ENCODE peak calls at places on chromosome 12, in four cellular contexts. I is HFFc6, O is lower leg skin, W is A549. G is an unnamed sample.

GRCh38 chr12:42090899-42091298 is 53.8 kb downstream of the GXYLT1 start:
- DNase-seq in I (peak), O (no peak), W (no peak), G (no peak)

GRCh38 chr12:116426391-116427136 is 132.6 kb upstream of the MAP1LC3B2 start:
- DNase-seq in I (peak), O (peak), W (peak), G (peak)

GRCh38 chr12:49357099-49357678 is 10.1 kb upstream of the SPATS2 start:
- DNase-seq in I (peak), O (no peak), W (no peak), G (no peak)

GRCh38 chr12:113299619-113300237 is 35.2 kb downstream of the SLC8B1 start:
- DNase-seq in I (peak), O (peak), W (peak), G (no peak)

GRCh38 chr12:122023339-122024131 is 1.9 kb downstream of the BCL7A start:
- DNase-seq in I (peak), O (peak), W (peak), G (no peak)

GRCh38 chr12:76272292-76272691 is 75.9 kb downstream of the BBS10 start:
- DNase-seq in I (no peak), O (no peak), W (no peak), G (no peak)

GRCh38 chr12:65895759-65896656 is 71.7 kb downstream of the HMGA2 start:
- DNase-seq in I (no peak), O (no peak), W (no peak), G (no peak)

GRCh38 chr12:96743606-96744005 is 163.5 kb upstream of the NEDD1 start:
- DNase-seq in I (peak), O (no peak), W (no peak), G (no peak)

GRCh38 chr12:3107071-3107583 is 29.9 kb downstream of the TSPAN9 start:
- DNase-seq in I (peak), O (no peak), W (no peak), G (peak)

GRCh38 chr12:131390408-131391100 is 320.3 kb upstream of the SFSWAP start:
- DNase-seq in I (no peak), O (no peak), W (peak), G (no peak)

GRCh38 chr12:104604070-104604994 is 147.6 kb downstream of the CHST11 start:
- DNase-seq in I (peak), O (peak), W (peak), G (no peak)

GRCh38 chr12:7935773-7936581 is at the start of gene SLC2A3:
- DNase-seq in I (peak), O (peak), W (peak), G (peak)

GRCh38 chr12:64088431-64089349 is 133.4 kb downstream of the KICS2 start:
- DNase-seq in I (peak), O (peak), W (peak), G (no peak)

GRCh38 chr12:94280063-94280462 is 131.7 kb downstream of the PLXNC1 start:
- DNase-seq in I (no peak), O (no peak), W (no peak), G (no peak)

GRCh38 chr12:72872488-72872887 is 600.3 kb downstream of the TRHDE start:
- DNase-seq in I (no peak), O (no peak), W (no peak), G (no peak)

GRCh38 chr12:113030875-113031525 is 25.5 kb upstream of the DTX1 start:
- DNase-seq in I (peak), O (peak), W (peak), G (no peak)

GRCh38 chr12:104749555-104749954 is 208.5 kb downstream of the SLC41A2 start:
- DNase-seq in I (no peak), O (no peak), W (no peak), G (no peak)

GRCh38 chr12:59452746-59453145 is 143.1 kb upstream of the SLC16A7 start:
- DNase-seq in I (peak), O (no peak), W (no peak), G (no peak)

GRCh38 chr12:130013771-130014484 is 110.1 kb upstream of the TMEM132D start:
- DNase-seq in I (no peak), O (peak), W (peak), G (no peak)

GRCh38 chr12:113609692-113610469 is 138.2 kb upstream of the LHX5 start:
- DNase-seq in I (no peak), O (no peak), W (no peak), G (no peak)

GRCh38 chr12:30151831-30152230 is 368.1 kb upstream of the TMTC1 start:
- DNase-seq in I (no peak), O (no peak), W (no peak), G (no peak)

GRCh38 chr12:132478845-132479244 is 11.1 kb upstream of the FBRSL1 start:
- DNase-seq in I (no peak), O (no peak), W (no peak), G (no peak)

GRCh38 chr12:93733928-93734327 is 56.8 kb downstream of the CRADD start:
- DNase-seq in I (no peak), O (no peak), W (no peak), G (no peak)

GRCh38 chr12:45670339-45671065 is 59.0 kb upstream of the ARID2 start:
- DNase-seq in I (no peak), O (no peak), W (no peak), G (no peak)

DNA sequence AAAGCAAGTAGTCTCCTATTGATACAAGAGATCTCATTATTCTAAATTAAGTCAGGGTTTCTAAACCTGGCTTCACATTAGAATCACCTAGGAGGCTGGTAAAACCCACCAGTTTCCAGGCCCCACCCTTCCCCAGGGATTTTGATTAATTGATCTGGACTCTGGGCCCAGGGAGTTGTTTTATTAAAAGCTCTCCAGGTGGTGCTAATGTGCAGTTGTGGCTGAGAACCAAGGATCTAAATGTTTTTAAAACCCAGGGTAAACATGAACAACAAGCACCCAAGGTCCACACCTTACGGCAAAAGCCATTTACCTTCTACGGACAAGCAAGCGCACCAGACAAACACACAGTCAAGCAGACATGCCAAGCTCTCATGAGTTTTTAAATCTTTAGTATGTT is 73.9 kb downstream of the SLC2A13 start:
- DNase-seq in I (no peak), O (no peak), W (no peak), G (no peak)
- TF ChIP-seq CTCF in I (no peak), O (no peak), W (peak), G (no peak)

DNA sequence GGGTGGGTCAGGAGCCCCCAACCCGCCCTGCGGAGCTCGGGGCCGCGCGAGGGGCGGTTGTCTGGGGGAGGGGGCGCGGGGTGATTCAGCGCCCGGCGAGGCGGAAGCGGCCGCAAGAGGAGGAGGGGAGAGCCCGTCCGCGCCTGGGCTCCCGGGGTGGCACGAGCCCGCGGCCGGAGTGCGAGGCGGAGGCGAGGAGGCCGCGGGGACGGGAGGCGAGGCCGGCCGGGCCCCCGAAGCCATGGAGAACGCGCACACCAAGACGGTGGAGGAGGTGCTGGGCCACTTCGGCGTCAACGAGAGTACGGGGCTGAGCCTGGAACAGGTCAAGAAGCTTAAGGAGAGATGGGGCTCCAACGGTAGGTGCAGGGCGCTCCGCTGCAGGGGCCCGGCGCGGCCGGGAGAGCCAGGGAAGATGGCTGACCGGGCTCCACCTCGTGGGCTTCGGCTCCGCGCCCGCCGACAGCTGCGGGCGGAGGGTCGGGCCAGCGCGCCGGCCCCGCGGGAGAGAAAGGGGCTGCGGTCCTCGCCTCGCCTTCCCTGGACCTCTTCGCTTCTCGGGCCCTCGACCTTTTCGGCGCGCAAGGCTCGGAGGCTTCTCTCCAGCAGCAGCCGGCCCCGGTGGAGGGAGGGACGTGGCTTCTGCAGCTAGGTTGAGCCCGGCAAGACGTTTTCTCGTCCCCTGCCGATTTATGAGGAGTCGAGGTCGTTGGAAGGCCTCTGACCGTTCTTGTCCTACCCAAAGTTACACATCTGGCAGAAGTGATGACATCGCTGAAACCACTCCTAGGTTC is 699 bp downstream of the ATP2A2 start:
- DNase-seq in I (peak), O (peak), W (peak), G (peak)
- TF ChIP-seq CTCF in I (no peak), O (no peak), W (no peak), G (no peak)

GRCh38 chr12:78470354-78471195 is 394.0 kb upstream of the SYT1 start:
- DNase-seq in I (peak), O (no peak), W (peak), G (no peak)
- TF ChIP-seq CTCF in I (peak), O (no peak), W (peak), G (peak)

DNA sequence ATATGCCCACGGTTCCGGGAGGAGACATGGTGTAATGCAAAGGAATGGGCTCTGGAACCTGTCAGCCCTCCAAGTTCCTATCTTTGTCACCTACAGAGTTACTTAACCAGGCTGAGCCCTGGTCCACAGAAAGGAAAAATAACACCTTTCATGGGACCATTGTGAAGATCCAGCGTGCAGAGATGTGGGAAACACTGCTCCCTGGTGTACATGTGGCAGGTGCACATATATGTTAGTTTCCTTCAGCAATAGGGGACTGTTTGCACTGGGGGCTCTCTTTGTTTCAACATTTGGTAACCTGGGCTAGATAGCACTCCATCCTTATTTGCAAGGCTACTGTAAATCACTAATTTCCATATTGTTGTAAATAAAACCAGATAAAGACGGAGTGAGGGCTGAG is 72.3 kb downstream of the ANO2 start:
- DNase-seq in I (peak), O (no peak), W (peak), G (no peak)
- TF ChIP-seq CTCF in I (peak), O (no peak), W (no peak), G (peak)

DNA sequence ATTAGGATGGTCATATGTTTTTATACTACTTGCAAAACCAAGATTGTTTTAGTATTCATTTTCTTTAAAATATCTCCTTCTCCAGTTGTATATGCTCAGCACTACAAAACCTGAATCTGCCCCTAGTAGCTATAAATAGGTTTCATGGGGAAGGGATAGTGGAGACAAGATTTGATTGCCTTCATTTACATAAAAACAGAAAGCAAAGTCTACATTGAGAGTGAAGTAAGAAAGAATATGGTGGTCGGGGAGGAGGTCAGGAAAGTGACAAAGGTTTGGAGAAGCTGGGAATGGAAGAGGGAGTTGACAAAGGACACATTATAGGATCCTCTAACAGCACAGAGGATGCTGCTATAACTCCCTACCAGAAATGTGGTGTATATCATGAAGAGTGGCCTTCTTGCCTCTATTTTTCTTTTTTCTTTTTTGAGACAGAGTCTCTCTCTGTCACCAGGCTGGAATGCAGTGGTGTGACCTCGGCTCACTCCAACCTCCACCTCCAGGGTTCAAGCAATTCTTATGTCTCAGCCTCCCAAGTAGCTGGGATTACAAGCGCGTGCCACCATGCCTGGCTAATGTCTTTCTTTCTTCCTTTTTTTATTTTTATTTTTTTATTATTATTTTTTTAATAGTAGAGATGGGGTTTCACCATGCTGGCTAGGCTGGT is 6.6 kb upstream of the LRP6 start:
- DNase-seq in I (peak), O (no peak), W (no peak), G (no peak)
- TF ChIP-seq CTCF in I (no peak), O (no peak), W (no peak), G (no peak)

GRCh38 chr12:123269395-123269892 is 2.2 kb downstream of the CDK2AP1 start:
- DNase-seq in I (peak), O (no peak), W (no peak), G (peak)

GRCh38 chr12:123270380-123271181 is 1.1 kb downstream of the CDK2AP1 start:
- DNase-seq in I (peak), O (no peak), W (no peak), G (no peak)

GRCh38 chr12:123269980-123270379 is 1.7 kb downstream of the CDK2AP1 start:
- DNase-seq in I (no peak), O (no peak), W (no peak), G (no peak)

GRCh38 chr12:123273166-123273565 is 1.5 kb upstream of the CDK2AP1 start:
- DNase-seq in I (no peak), O (no peak), W (no peak), G (no peak)

GRCh38 chr12:123271182-123271491 is 519 bp downstream of the CDK2AP1 start:
- DNase-seq in I (peak), O (no peak), W (peak), G (peak)
- TF ChIP-seq CTCF in I (peak), O (no peak), W (peak), G (peak)

GRCh38 chr12:118050972-118051910 is 9.7 kb downstream of the WSB2 start:
- DNase-seq in I (no peak), O (no peak), W (no peak), G (no peak)

GRCh38 chr12:118053071-118053985 is 7.7 kb downstream of the WSB2 start:
- DNase-seq in I (no peak), O (no peak), W (no peak), G (no peak)

GRCh38 chr12:118055865-118056773 is 4.9 kb downstream of the WSB2 start:
- DNase-seq in I (no peak), O (no peak), W (no peak), G (no peak)

GRCh38 chr12:118055144-118055557 is 5.8 kb downstream of the WSB2 start:
- DNase-seq in I (no peak), O (no peak), W (peak), G (no peak)

GRCh38 chr12:118052324-118053070 is 8.5 kb downstream of the WSB2 start:
- DNase-seq in I (peak), O (peak), W (peak), G (peak)
- TF ChIP-seq CTCF in I (no peak), O (no peak), W (no peak), G (no peak)

GRCh38 chr12:26513357-26514043 is 318.1 kb downstream of the SSPN start:
- DNase-seq in I (no peak), O (no peak), W (no peak), G (no peak)
- TF ChIP-seq CTCF in I (no peak), O (no peak), W (no peak), G (no peak)

DNA sequence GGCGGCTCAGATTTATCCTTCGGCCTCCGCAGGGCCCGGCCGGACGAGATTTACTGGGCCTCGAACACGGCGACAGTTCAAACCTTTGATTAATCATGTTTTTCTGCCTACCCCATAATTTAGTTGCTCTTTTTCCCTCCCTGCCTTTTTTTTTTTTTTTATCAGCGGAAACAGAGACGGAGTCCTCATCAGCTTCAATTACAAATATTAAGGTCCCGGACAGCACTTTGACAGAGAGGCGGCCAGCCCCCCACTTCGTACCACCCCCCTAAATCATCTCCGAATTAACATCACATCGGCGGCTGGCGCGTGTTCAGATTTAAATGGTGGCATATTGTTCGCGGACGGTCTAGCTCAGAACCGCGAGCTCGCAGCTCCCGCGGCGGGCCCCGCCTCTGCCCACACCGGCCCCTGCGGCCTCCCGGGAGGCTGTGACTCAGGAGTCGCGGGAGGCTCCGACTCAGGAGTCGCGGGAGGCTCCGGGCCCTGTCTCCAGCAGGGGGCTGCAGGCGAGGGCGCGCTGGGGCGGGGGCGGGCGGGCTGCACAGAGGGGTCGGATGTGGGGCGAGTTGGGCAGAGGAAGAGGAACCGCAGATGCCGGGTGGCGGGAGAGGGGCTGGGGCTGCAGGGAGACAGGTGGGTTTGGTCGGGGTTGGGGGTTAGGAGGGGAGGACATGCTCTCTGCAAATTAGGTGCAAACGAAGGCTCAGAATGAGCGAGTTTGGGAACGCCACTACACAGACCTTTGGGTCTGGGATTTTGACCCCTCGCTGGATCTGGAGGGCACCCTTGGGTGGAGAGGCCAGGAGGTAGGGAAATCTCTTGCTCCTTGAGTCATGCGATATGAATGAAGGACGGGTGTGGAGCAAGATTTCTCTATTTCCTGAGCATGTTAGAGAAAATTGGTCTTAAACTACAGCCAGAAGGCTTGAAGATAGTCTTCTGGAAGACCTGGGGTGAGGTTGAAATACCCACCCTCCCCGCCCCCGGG is 19.6 kb upstream of the ATP5MC2 start:
- DNase-seq in I (peak), O (no peak), W (peak), G (no peak)
- TF ChIP-seq CTCF in I (peak), O (no peak), W (no peak), G (peak)

G was measured in osteocyte.